ENCODE peak calls at places on chromosomes 11 and 22, in ten cellular contexts. One of them, this sample, is unnamed.

GRCh38 chr11:112174789-112175595 is at the start of gene BCO2:
- DNase-seq in ascending aorta: peak
- DNase-seq in neuronal stem cell: peak
- DNase-seq in Kasumi-1: peak
- DNase-seq in stimulated activated CD4-positive, alpha-beta T cell treated with anti-CD3 and anti-CD28 coated beads, Interleukin-15, amount 100 ng/mL, for 48 hours: peak
- DNase-seq in WTC11: peak
- DNase-seq in HuH-7.5: no peak
- DNase-seq in HEK293T: peak
- DNase-seq in SHP77 treated with DMSO at 0.1 percent for 48 hours: peak
- DNase-seq in substantia nigra: peak
- DNase-seq in this sample: no peak

GRCh38 chr11:68659158-68659921 is 25.0 kb upstream of the GAL start:
- DNase-seq in Kasumi-1: no peak
- DNase-seq in ascending aorta: no peak
- DNase-seq in stimulated activated CD4-positive, alpha-beta T cell treated with anti-CD3 and anti-CD28 coated beads, Interleukin-15, amount 100 ng/mL, for 48 hours: no peak
- DNase-seq in HEK293T: peak
- DNase-seq in WTC11: no peak
- DNase-seq in neuronal stem cell: no peak
- DNase-seq in SHP77 treated with DMSO at 0.1 percent for 48 hours: peak
- DNase-seq in HuH-7.5: no peak
- DNase-seq in substantia nigra: no peak
- DNase-seq in this sample: no peak

GRCh38 chr11:14029971-14030531 is 67.5 kb downstream of the SPON1 start:
- DNase-seq in stimulated activated CD4-positive, alpha-beta T cell treated with anti-CD3 and anti-CD28 coated beads, Interleukin-15, amount 100 ng/mL, for 48 hours: no peak
- DNase-seq in Kasumi-1: no peak
- DNase-seq in SHP77 treated with DMSO at 0.1 percent for 48 hours: peak
- DNase-seq in substantia nigra: no peak
- DNase-seq in HuH-7.5: no peak
- DNase-seq in WTC11: no peak
- DNase-seq in neuronal stem cell: no peak
- DNase-seq in ascending aorta: peak
- DNase-seq in HEK293T: no peak
- DNase-seq in this sample: no peak

GRCh38 chr11:126257764-126258163 is 10.9 kb downstream of the SRPRA start:
- DNase-seq in HEK293T: no peak
- DNase-seq in neuronal stem cell: no peak
- DNase-seq in HuH-7.5: no peak
- DNase-seq in ascending aorta: no peak
- DNase-seq in Kasumi-1: no peak
- DNase-seq in stimulated activated CD4-positive, alpha-beta T cell treated with anti-CD3 and anti-CD28 coated beads, Interleukin-15, amount 100 ng/mL, for 48 hours: no peak
- DNase-seq in SHP77 treated with DMSO at 0.1 percent for 48 hours: no peak
- DNase-seq in substantia nigra: no peak
- DNase-seq in WTC11: no peak
- DNase-seq in this sample: no peak

GRCh38 chr11:73734996-73735395 is 25.9 kb downstream of the RAB6A start:
- DNase-seq in Kasumi-1: no peak
- DNase-seq in ascending aorta: no peak
- DNase-seq in neuronal stem cell: no peak
- DNase-seq in substantia nigra: no peak
- DNase-seq in WTC11: no peak
- DNase-seq in HuH-7.5: no peak
- DNase-seq in stimulated activated CD4-positive, alpha-beta T cell treated with anti-CD3 and anti-CD28 coated beads, Interleukin-15, amount 100 ng/mL, for 48 hours: no peak
- DNase-seq in SHP77 treated with DMSO at 0.1 percent for 48 hours: no peak
- DNase-seq in HEK293T: no peak
- DNase-seq in this sample: no peak

GRCh38 chr11:33478111-33478573 is 221.0 kb downstream of the HIPK3 start:
- DNase-seq in Kasumi-1: no peak
- DNase-seq in substantia nigra: no peak
- DNase-seq in ascending aorta: no peak
- DNase-seq in WTC11: no peak
- DNase-seq in neuronal stem cell: no peak
- DNase-seq in SHP77 treated with DMSO at 0.1 percent for 48 hours: peak
- DNase-seq in HEK293T: no peak
- DNase-seq in stimulated activated CD4-positive, alpha-beta T cell treated with anti-CD3 and anti-CD28 coated beads, Interleukin-15, amount 100 ng/mL, for 48 hours: no peak
- DNase-seq in HuH-7.5: no peak
- DNase-seq in this sample: no peak

GRCh38 chr11:34977039-34977906 is 60.9 kb downstream of the PDHX start:
- DNase-seq in HuH-7.5: no peak
- DNase-seq in HEK293T: no peak
- DNase-seq in neuronal stem cell: no peak
- DNase-seq in stimulated activated CD4-positive, alpha-beta T cell treated with anti-CD3 and anti-CD28 coated beads, Interleukin-15, amount 100 ng/mL, for 48 hours: no peak
- DNase-seq in Kasumi-1: peak
- DNase-seq in ascending aorta: no peak
- DNase-seq in WTC11: no peak
- DNase-seq in SHP77 treated with DMSO at 0.1 percent for 48 hours: no peak
- DNase-seq in substantia nigra: no peak
- DNase-seq in this sample: no peak

GRCh38 chr22:32142600-32142999 is 16.5 kb downstream of the C22orf42 start:
- DNase-seq in SHP77 treated with DMSO at 0.1 percent for 48 hours: no peak
- DNase-seq in neuronal stem cell: no peak
- DNase-seq in ascending aorta: no peak
- DNase-seq in stimulated activated CD4-positive, alpha-beta T cell treated with anti-CD3 and anti-CD28 coated beads, Interleukin-15, amount 100 ng/mL, for 48 hours: no peak
- DNase-seq in WTC11: no peak
- DNase-seq in HuH-7.5: no peak
- DNase-seq in Kasumi-1: no peak
- DNase-seq in substantia nigra: no peak
- DNase-seq in HEK293T: no peak
- DNase-seq in this sample: no peak

GRCh38 chr11:123132881-123133280 is 62.2 kb downstream of the CLMP start:
- DNase-seq in HuH-7.5: no peak
- DNase-seq in WTC11: no peak
- DNase-seq in substantia nigra: no peak
- DNase-seq in Kasumi-1: no peak
- DNase-seq in HEK293T: no peak
- DNase-seq in SHP77 treated with DMSO at 0.1 percent for 48 hours: no peak
- DNase-seq in neuronal stem cell: no peak
- DNase-seq in stimulated activated CD4-positive, alpha-beta T cell treated with anti-CD3 and anti-CD28 coated beads, Interleukin-15, amount 100 ng/mL, for 48 hours: no peak
- DNase-seq in ascending aorta: no peak
- DNase-seq in this sample: no peak

GRCh38 chr11:133906746-133907145 is 50.0 kb downstream of the IGSF9B start:
- DNase-seq in WTC11: no peak
- DNase-seq in SHP77 treated with DMSO at 0.1 percent for 48 hours: no peak
- DNase-seq in HEK293T: no peak
- DNase-seq in HuH-7.5: no peak
- DNase-seq in Kasumi-1: no peak
- DNase-seq in stimulated activated CD4-positive, alpha-beta T cell treated with anti-CD3 and anti-CD28 coated beads, Interleukin-15, amount 100 ng/mL, for 48 hours: no peak
- DNase-seq in substantia nigra: no peak
- DNase-seq in neuronal stem cell: no peak
- DNase-seq in ascending aorta: no peak
- DNase-seq in this sample: no peak

GRCh38 chr11:67345949-67346819 is 7.2 kb downstream of the POLD4 start:
- DNase-seq in substantia nigra: no peak
- DNase-seq in stimulated activated CD4-positive, alpha-beta T cell treated with anti-CD3 and anti-CD28 coated beads, Interleukin-15, amount 100 ng/mL, for 48 hours: no peak
- DNase-seq in ascending aorta: no peak
- DNase-seq in Kasumi-1: peak
- DNase-seq in neuronal stem cell: no peak
- DNase-seq in HEK293T: no peak
- DNase-seq in WTC11: no peak
- DNase-seq in SHP77 treated with DMSO at 0.1 percent for 48 hours: no peak
- DNase-seq in HuH-7.5: no peak
- DNase-seq in this sample: no peak

GRCh38 chr11:81359476-81359875 is 1374.2 kb downstream of the FAM181B start:
- DNase-seq in HEK293T: no peak
- DNase-seq in Kasumi-1: no peak
- DNase-seq in SHP77 treated with DMSO at 0.1 percent for 48 hours: no peak
- DNase-seq in WTC11: no peak
- DNase-seq in ascending aorta: no peak
- DNase-seq in HuH-7.5: no peak
- DNase-seq in stimulated activated CD4-positive, alpha-beta T cell treated with anti-CD3 and anti-CD28 coated beads, Interleukin-15, amount 100 ng/mL, for 48 hours: no peak
- DNase-seq in substantia nigra: no peak
- DNase-seq in neuronal stem cell: no peak
- DNase-seq in this sample: no peak

GRCh38 chr11:125451400-125452124 is 44.5 kb downstream of the FEZ1 start:
- DNase-seq in substantia nigra: peak
- DNase-seq in SHP77 treated with DMSO at 0.1 percent for 48 hours: no peak
- DNase-seq in HEK293T: peak
- DNase-seq in neuronal stem cell: peak
- DNase-seq in Kasumi-1: no peak
- DNase-seq in ascending aorta: peak
- DNase-seq in HuH-7.5: no peak
- DNase-seq in WTC11: peak
- DNase-seq in stimulated activated CD4-positive, alpha-beta T cell treated with anti-CD3 and anti-CD28 coated beads, Interleukin-15, amount 100 ng/mL, for 48 hours: no peak
- DNase-seq in this sample: no peak

GRCh38 chr11:118930152-118930712 is 4.5 kb upstream of the BCL9L start:
- DNase-seq in SHP77 treated with DMSO at 0.1 percent for 48 hours: peak
- DNase-seq in HuH-7.5: peak
- DNase-seq in Kasumi-1: peak
- DNase-seq in stimulated activated CD4-positive, alpha-beta T cell treated with anti-CD3 and anti-CD28 coated beads, Interleukin-15, amount 100 ng/mL, for 48 hours: peak
- DNase-seq in ascending aorta: peak
- DNase-seq in WTC11: peak
- DNase-seq in HEK293T: peak
- DNase-seq in substantia nigra: no peak
- DNase-seq in neuronal stem cell: no peak
- DNase-seq in this sample: peak

GRCh38 chr11:47130541-47130940 is 46.1 kb downstream of the ARFGAP2 start:
- DNase-seq in neuronal stem cell: no peak
- DNase-seq in SHP77 treated with DMSO at 0.1 percent for 48 hours: peak
- DNase-seq in substantia nigra: no peak
- DNase-seq in Kasumi-1: no peak
- DNase-seq in ascending aorta: no peak
- DNase-seq in stimulated activated CD4-positive, alpha-beta T cell treated with anti-CD3 and anti-CD28 coated beads, Interleukin-15, amount 100 ng/mL, for 48 hours: no peak
- DNase-seq in WTC11: no peak
- DNase-seq in HEK293T: no peak
- DNase-seq in HuH-7.5: no peak
- DNase-seq in this sample: no peak

GRCh38 chr11:89613916-89614315 is 96.2 kb upstream of the TRIM77 start:
- DNase-seq in WTC11: no peak
- DNase-seq in ascending aorta: no peak
- DNase-seq in stimulated activated CD4-positive, alpha-beta T cell treated with anti-CD3 and anti-CD28 coated beads, Interleukin-15, amount 100 ng/mL, for 48 hours: no peak
- DNase-seq in HEK293T: no peak
- DNase-seq in Kasumi-1: no peak
- DNase-seq in neuronal stem cell: no peak
- DNase-seq in HuH-7.5: no peak
- DNase-seq in substantia nigra: no peak
- DNase-seq in SHP77 treated with DMSO at 0.1 percent for 48 hours: no peak
- DNase-seq in this sample: no peak

GRCh38 chr11:119047205-119047604 is 9.8 kb downstream of the HYOU1 start:
- DNase-seq in Kasumi-1: no peak
- DNase-seq in ascending aorta: no peak
- DNase-seq in HuH-7.5: no peak
- DNase-seq in WTC11: no peak
- DNase-seq in HEK293T: no peak
- DNase-seq in substantia nigra: no peak
- DNase-seq in SHP77 treated with DMSO at 0.1 percent for 48 hours: no peak
- DNase-seq in stimulated activated CD4-positive, alpha-beta T cell treated with anti-CD3 and anti-CD28 coated beads, Interleukin-15, amount 100 ng/mL, for 48 hours: no peak
- DNase-seq in neuronal stem cell: no peak
- DNase-seq in this sample: no peak

GRCh38 chr22:27046126-27046525 is 388.7 kb downstream of the MIAT start:
- DNase-seq in HEK293T: no peak
- DNase-seq in WTC11: no peak
- DNase-seq in substantia nigra: no peak
- DNase-seq in stimulated activated CD4-positive, alpha-beta T cell treated with anti-CD3 and anti-CD28 coated beads, Interleukin-15, amount 100 ng/mL, for 48 hours: no peak
- DNase-seq in SHP77 treated with DMSO at 0.1 percent for 48 hours: no peak
- DNase-seq in HuH-7.5: no peak
- DNase-seq in ascending aorta: no peak
- DNase-seq in Kasumi-1: no peak
- DNase-seq in neuronal stem cell: no peak
- DNase-seq in this sample: no peak

GRCh38 chr11:101127348-101127698 is 2.3 kb downstream of the PGR start:
- DNase-seq in substantia nigra: no peak
- DNase-seq in WTC11: peak
- DNase-seq in ascending aorta: peak
- DNase-seq in neuronal stem cell: no peak
- DNase-seq in SHP77 treated with DMSO at 0.1 percent for 48 hours: no peak
- DNase-seq in HuH-7.5: peak
- DNase-seq in stimulated activated CD4-positive, alpha-beta T cell treated with anti-CD3 and anti-CD28 coated beads, Interleukin-15, amount 100 ng/mL, for 48 hours: no peak
- DNase-seq in HEK293T: peak
- DNase-seq in Kasumi-1: no peak
- DNase-seq in this sample: no peak

GRCh38 chr11:30730011-30730410 is 143.9 kb upstream of the MPPED2 start:
- DNase-seq in ascending aorta: no peak
- DNase-seq in Kasumi-1: no peak
- DNase-seq in HEK293T: no peak
- DNase-seq in substantia nigra: no peak
- DNase-seq in HuH-7.5: no peak
- DNase-seq in stimulated activated CD4-positive, alpha-beta T cell treated with anti-CD3 and anti-CD28 coated beads, Interleukin-15, amount 100 ng/mL, for 48 hours: no peak
- DNase-seq in neuronal stem cell: no peak
- DNase-seq in WTC11: no peak
- DNase-seq in SHP77 treated with DMSO at 0.1 percent for 48 hours: no peak
- DNase-seq in this sample: no peak

GRCh38 chr11:72295471-72295870 is 51.5 kb upstream of the PHOX2A start:
- DNase-seq in WTC11: no peak
- DNase-seq in HEK293T: no peak
- DNase-seq in SHP77 treated with DMSO at 0.1 percent for 48 hours: no peak
- DNase-seq in neuronal stem cell: no peak
- DNase-seq in Kasumi-1: no peak
- DNase-seq in ascending aorta: no peak
- DNase-seq in stimulated activated CD4-positive, alpha-beta T cell treated with anti-CD3 and anti-CD28 coated beads, Interleukin-15, amount 100 ng/mL, for 48 hours: no peak
- DNase-seq in substantia nigra: no peak
- DNase-seq in HuH-7.5: no peak
- DNase-seq in this sample: no peak

This sample was measured in effector CD8-positive, alpha-beta T cell.